ENCODE peak calls at places on chromosomes 1 and 21, in six cellular contexts. V is SK-N-SH; J is PC-9; O is left lung; U is mammary epithelial cell; F is CD8-positive, alpha-beta memory T cell. X is an unnamed sample. For H3K27me3, the result is how much of the 10 kb centered on the place peaks cover.

GRCh38 chr21:38831526-38832467 is 26.1 kb downstream of the ETS2 start:
- DNase-seq in U (peak), J (peak), V (no peak), F (no peak), O (no peak), X (no peak)

GRCh38 chr1:20717452-20718342 is at the start of gene KIF17:
- DNase-seq in U (no peak), O (peak), F (peak), J (peak), V (peak), X (peak)

GRCh38 chr21:41761211-41762181 is 5.4 kb downstream of the RIPK4 start:
- DNase-seq in F (no peak), O (peak), U (peak), V (no peak), J (peak), X (no peak)

GRCh38 chr1:17196496-17197180 is 8.3 kb upstream of the PADI1 start:
- DNase-seq in O (no peak), F (no peak), J (no peak), U (no peak), V (no peak), X (no peak)

GRCh38 chr21:40846566-40847411 is at the start of gene DSCAM:
- DNase-seq in O (peak), V (peak), J (no peak), U (peak), F (no peak), X (no peak)

GRCh38 chr1:228009828-228010775 is 3.3 kb downstream of the WNT3A start:
- DNase-seq in J (no peak), F (no peak), U (no peak), V (no peak), O (peak), X (peak)

GRCh38 chr21:42561742-42562141 is 48.1 kb downstream of the SLC37A1 start:
- DNase-seq in J (no peak), V (no peak), F (no peak), O (peak), U (no peak), X (peak)

GRCh38 chr1:109786531-109787021 is 22.9 kb upstream of the EPS8L3 start:
- DNase-seq in O (no peak), V (no peak), U (no peak), F (no peak), J (peak), X (no peak)

GRCh38 chr21:15978158-15978805 is 248.5 kb downstream of the USP25 start:
- DNase-seq in U (peak), F (no peak), J (no peak), V (peak), O (no peak), X (no peak)

GRCh38 chr21:25334046-25334730 is 273.1 kb downstream of the MRPL39 start:
- DNase-seq in J (no peak), U (no peak), F (no peak), O (no peak), V (no peak), X (no peak)

GRCh38 chr1:151948506-151948905 is 39.2 kb upstream of the THEM4 start:
- DNase-seq in O (no peak), J (no peak), F (no peak), U (no peak), V (no peak), X (no peak)

GRCh38 chr1:231231511-231231910 is 9.5 kb upstream of the GNPAT start:
- DNase-seq in O (peak), J (no peak), U (no peak), V (no peak), F (no peak), X (no peak)

GRCh38 chr1:32464716-32465540 is at the start of gene ZBTB8B:
- DNase-seq in O (peak), U (peak), V (peak), F (no peak), J (peak), X (peak)

GRCh38 chr1:210536263-210536961 is 207.7 kb downstream of the HHAT start:
- DNase-seq in U (no peak), V (peak), J (no peak), O (no peak), F (no peak), X (no peak)

GRCh38 chr1:241356519-241357365 is at the start of gene RGS7:
- DNase-seq in V (peak), J (no peak), O (peak), U (peak), F (no peak), X (no peak)

GRCh38 chr1:54811739-54812655 is 10.9 kb upstream of the TTC22 start:
- DNase-seq in F (no peak), V (no peak), O (no peak), U (no peak), J (no peak), X (no peak)

GRCh38 chr1:119626841-119627240 is 21.2 kb downstream of the ZNF697 start:
- DNase-seq in U (no peak), F (no peak), O (no peak), J (no peak), V (no peak), X (no peak)

GRCh38 chr21:35738342-35738961 is 321.9 kb downstream of the SETD4 start:
- DNase-seq in F (no peak), O (no peak), U (peak), J (peak), V (no peak), X (no peak)

GRCh38 chr21:21682172-21682571 is 684.0 kb downstream of the NCAM2 start:
- DNase-seq in F (no peak), U (no peak), J (no peak), V (no peak), O (no peak), X (no peak)

GRCh38 chr1:17636612-17637011 is 97.1 kb downstream of the ARHGEF10L start:
- DNase-seq in U (peak), V (no peak), F (no peak), O (no peak), J (no peak), X (no peak)

GRCh38 chr1:26049531-26050254 is 3.8 kb upstream of the SLC30A2 start:
- DNase-seq in F (no peak), V (no peak), U (peak), O (no peak), J (no peak), X (no peak)

GRCh38 chr1:151340870-151341754 is 5.9 kb downstream of the RFX5 start:
- DNase-seq in U (peak), V (peak), F (peak), O (no peak), J (peak), X (no peak)

GRCh38 chr1:180213401-180214177 is 16.5 kb upstream of the LHX4 start:
- DNase-seq in F (peak), J (no peak), U (peak), O (no peak), V (no peak), X (no peak)

GRCh38 chr1:228001738-228002535 is 4.9 kb upstream of the WNT3A start:
- DNase-seq in F (no peak), J (no peak), U (no peak), V (no peak), O (no peak), X (no peak)

GRCh38 chr1:92503926-92504750 is 17.4 kb upstream of the GFI1 start:
- DNase-seq in J (no peak), U (no peak), V (no peak), O (no peak), F (no peak), X (no peak)

GRCh38 chr1:236524142-236524891 is 535 bp downstream of the LGALS8 start:
- DNase-seq in J (peak), U (peak), F (peak), V (peak), O (no peak), X (peak)

GRCh38 chr1:229228522-229228921 is 42.4 kb upstream of the RAB4A start:
- DNase-seq in O (no peak), F (no peak), U (no peak), J (no peak), V (no peak), X (no peak)

GRCh38 chr1:57158660-57159059 is 192.8 kb upstream of the C8B start:
- DNase-seq in U (no peak), F (no peak), J (no peak), O (no peak), V (peak), X (no peak)

GRCh38 chr1:230114245-230114651 is 47.2 kb downstream of the GALNT2 start:
- DNase-seq in O (no peak), F (no peak), J (no peak), U (no peak), V (no peak), X (no peak)

GRCh38 chr1:114349891-114350605 is 161.0 kb downstream of the TRIM33 start:
- DNase-seq in O (no peak), F (no peak), J (no peak), U (no peak), V (no peak), X (no peak)

GRCh38 chr21:16418211-16418610 is 688.4 kb downstream of the USP25 start:
- DNase-seq in J (no peak), V (no peak), U (no peak), O (no peak), F (no peak), X (no peak)

DNA sequence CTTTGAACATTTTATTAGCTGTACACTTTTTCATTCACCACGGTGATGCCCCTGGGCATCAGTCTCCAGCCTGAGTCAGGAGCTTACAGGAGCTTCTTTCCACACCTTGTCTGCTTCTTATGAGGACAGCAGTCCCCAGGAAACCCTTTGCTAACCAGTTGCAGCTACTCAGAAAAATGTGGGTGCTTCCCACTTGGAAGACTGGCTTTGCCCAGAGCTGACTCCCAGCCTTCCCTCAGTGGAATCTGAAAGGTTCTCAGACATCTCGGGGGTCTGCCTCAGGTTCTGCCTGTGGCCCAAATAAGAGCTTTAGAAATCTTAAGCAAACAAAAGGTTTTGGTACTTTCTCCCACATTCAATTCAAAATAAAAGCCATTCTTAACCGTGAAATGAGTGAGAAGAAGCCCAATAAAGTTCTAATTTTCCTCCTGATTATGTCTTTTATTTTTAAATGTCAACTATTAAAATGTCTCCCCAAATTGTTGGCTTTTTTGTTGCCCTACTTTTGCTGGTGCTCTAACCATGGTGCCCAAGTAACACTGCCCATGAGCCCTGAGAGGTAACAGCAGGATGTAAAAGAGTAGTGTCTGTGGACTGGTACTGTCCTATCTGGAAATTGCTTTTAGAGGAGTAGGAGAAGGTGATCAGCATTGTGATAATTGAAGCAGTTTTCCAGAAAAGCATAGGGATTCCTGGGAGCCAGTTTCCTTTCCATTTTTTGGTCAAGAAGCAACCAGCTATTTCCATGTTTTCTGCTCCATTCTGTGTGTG is 5.6 kb downstream of the C1orf53 start:
- DNase-seq in V (no peak), J (no peak), O (no peak), U (no peak), F (no peak), X (no peak)
- H3K27me3 ChIP-seq in V (under half), J (under half), O (half or more), U (half or more), F (half or more), X (half or more)

DNA sequence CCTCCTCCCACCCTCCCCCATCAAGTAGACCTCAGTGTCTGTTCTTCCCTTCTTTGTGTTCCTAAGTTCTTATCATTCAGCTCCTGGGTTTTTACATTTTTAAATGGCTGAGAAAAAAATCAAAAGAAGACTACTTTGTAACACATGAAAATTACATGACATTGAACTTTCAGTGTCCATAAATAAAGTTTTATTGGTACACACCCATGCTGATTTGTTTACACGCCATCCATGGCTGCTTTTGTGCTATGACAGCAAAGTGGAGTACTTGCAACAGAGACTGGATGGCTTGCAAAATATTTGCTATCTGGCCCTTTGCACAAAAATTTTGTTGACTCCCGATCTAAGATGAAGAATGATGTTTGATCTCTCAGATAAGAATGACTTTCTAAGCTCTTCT is 171.4 kb downstream of the PRDM2 start:
- DNase-seq in O (no peak), F (no peak), V (no peak), U (no peak), J (no peak), X (no peak)
- H3K27me3 ChIP-seq in O (under half), F (under half), V (under half), U (under half), J (under half), X (under half)

GRCh38 chr21:45001134-45002095 is 61.6 kb downstream of the SLX9 start:
- DNase-seq in F (no peak), U (peak), J (peak), V (no peak), O (peak), X (no peak)

GRCh38 chr21:45003331-45004058 is 63.7 kb downstream of the SLX9 start:
- DNase-seq in F (no peak), V (no peak), U (peak), J (no peak), O (peak), X (no peak)

GRCh38 chr21:45000637-45001133 is 60.9 kb downstream of the SLX9 start:
- DNase-seq in V (no peak), U (no peak), F (no peak), O (no peak), J (no peak), X (no peak)

GRCh38 chr21:45004059-45004422 is 64.2 kb downstream of the SLX9 start:
- DNase-seq in J (no peak), V (no peak), U (peak), F (no peak), O (peak), X (no peak)

GRCh38 chr21:45002381-45003204 is 62.8 kb downstream of the SLX9 start:
- DNase-seq in O (peak), U (no peak), J (no peak), V (no peak), F (no peak), X (no peak)
- H3K27me3 ChIP-seq in O (under half), U (under half), J (under half), V (under half), F (under half), X (under half)

DNA sequence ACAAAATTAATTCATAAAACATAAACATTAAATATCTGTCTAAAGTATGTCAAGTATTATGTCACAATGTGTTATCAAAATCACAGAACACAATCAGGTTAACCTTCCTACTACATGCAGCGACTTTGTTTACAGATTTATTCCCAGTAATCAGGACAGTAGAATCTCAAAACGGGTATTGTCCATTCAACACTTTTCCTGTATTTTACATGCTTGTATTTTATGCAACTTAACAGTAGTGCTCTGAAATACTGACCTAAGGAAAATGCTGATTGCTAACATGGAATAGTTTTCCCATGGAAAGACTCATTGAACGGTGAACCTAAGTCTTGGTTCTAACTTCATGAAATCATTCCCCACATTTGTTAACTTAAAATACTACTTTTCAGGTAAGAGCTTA is 2.3 kb downstream of the SERBP1 start:
- DNase-seq in V (no peak), U (no peak), J (no peak), F (no peak), O (no peak), X (no peak)
- H3K27me3 ChIP-seq in V (under half), U (under half), J (under half), F (under half), O (under half), X (under half)